ENCODE peak calls at places on chromosomes 13 and 19, in eight cellular contexts. W is colonic mucosa; Z is tibial nerve; E is thyroid gland; I is HEK293T; O is EL; H is activated naive CD4-positive, alpha-beta T cell treated with Interleukin-2 at 50 U/mL for 16 hours; S is NCI-H2107. Y is an unnamed sample.

GRCh38 chr13:100442095-100442832 is 146.3 kb downstream of the GGACT start:
- DNase-seq in W (no peak), Z (no peak), E (no peak), I (no peak), O (no peak), H (no peak), S (no peak), Y (no peak)

GRCh38 chr13:36142735-36143134 is 11.6 kb upstream of the DCLK1 start:
- DNase-seq in W (no peak), Z (no peak), E (no peak), I (no peak), O (no peak), H (no peak), S (no peak), Y (no peak)

GRCh38 chr13:92802776-92803175 is 423.8 kb upstream of the GPC6 start:
- DNase-seq in W (no peak), Z (no peak), E (no peak), I (no peak), O (peak; percentile 68), H (no peak), S (no peak), Y (no peak)

GRCh38 chr19:35856001-35856400 is 710 bp upstream of the KIRREL2 start:
- DNase-seq in W (no peak), Z (no peak), E (no peak), I (no peak), O (no peak), H (no peak), S (no peak), Y (no peak)

GRCh38 chr19:42560731-42561130 is 32.5 kb upstream of the CEACAM1 start:
- DNase-seq in W (no peak), Z (no peak), E (no peak), I (no peak), O (no peak), H (no peak), S (no peak), Y (no peak)

GRCh38 chr13:113936566-113936965 is 37.3 kb downstream of the C13orf46 start:
- DNase-seq in W (no peak), Z (no peak), E (no peak), I (no peak), O (no peak), H (no peak), S (no peak), Y (no peak)

GRCh38 chr19:13834308-13834790 is 39.1 kb downstream of the ZSWIM4 start:
- DNase-seq in W (no peak), Z (no peak), E (no peak), I (no peak), O (peak; percentile 80), H (no peak), S (no peak), Y (no peak)

GRCh38 chr19:21823224-21823623 is 12.8 kb downstream of the ZNF43 start:
- DNase-seq in W (no peak), Z (no peak), E (no peak), I (no peak), O (no peak), H (no peak), S (no peak), Y (no peak)

GRCh38 chr19:5289060-5289990 is 51.3 kb downstream of the PTPRS start:
- DNase-seq in W (no peak), Z (no peak), E (no peak), I (no peak), O (no peak), H (no peak), S (no peak), Y (no peak)

GRCh38 chr13:73000027-73000674 is 58.7 kb upstream of the KLF5 start:
- DNase-seq in W (no peak), Z (no peak), E (no peak), I (no peak), O (no peak), H (no peak), S (no peak), Y (no peak)